ENCODE peak calls at places on chromosomes 4 and X, in eight cellular contexts. X, L, Z, K, B, W, J and C are unnamed samples.

GRCh38 chr4:111274486-111274885 is 651.6 kb upstream of the PITX2 start:
- DNase-seq in X (no peak), L (no peak), Z (no peak), K (no peak), B (peak; percentile 14), W (no peak), J (no peak), C (peak; percentile 10)

GRCh38 chrX:77640702-77641101 is 145.3 kb downstream of the ATRX start:
- DNase-seq in X (no peak), L (no peak), Z (no peak), K (no peak), B (no peak), W (no peak), J (no peak), C (no peak)

GRCh38 chr4:121951570-121952110 is at the start of gene TRPC3:
- DNase-seq in X (peak; percentile 74), L (peak; percentile 39), Z (peak; percentile 54), K (no peak), B (peak; percentile 33), W (peak; percentile 6), J (peak; percentile 22), C (no peak)

GRCh38 chrX:35858916-35859315 is 60.6 kb upstream of the CFAP47 start:
- DNase-seq in X (no peak), L (no peak), Z (no peak), K (no peak), B (no peak), W (no peak), J (no peak), C (no peak)

GRCh38 chrX:53186363-53186762 is 38.6 kb downstream of the KDM5C start:
- DNase-seq in X (no peak), L (no peak), Z (no peak), K (no peak), B (peak; percentile 70), W (no peak), J (no peak), C (no peak)

GRCh38 chrX:10741496-10742048 is 121.2 kb upstream of the MID1 start:
- DNase-seq in X (no peak), L (no peak), Z (no peak), K (no peak), B (no peak), W (no peak), J (no peak), C (no peak)

GRCh38 chr4:176635372-176636261 is 157.1 kb downstream of the VEGFC start:
- DNase-seq in X (no peak), L (no peak), Z (no peak), K (no peak), B (peak; percentile 83), W (peak; percentile 85), J (no peak), C (peak; percentile 25)

GRCh38 chrX:50066318-50066937 is 134.4 kb downstream of the AKAP4 start:
- DNase-seq in X (no peak), L (no peak), Z (no peak), K (no peak), B (no peak), W (no peak), J (no peak), C (no peak)

GRCh38 chrX:129433945-129434344 is 89.3 kb downstream of the SMARCA1 start:
- DNase-seq in X (no peak), L (no peak), Z (no peak), K (no peak), B (no peak), W (no peak), J (no peak), C (no peak)

GRCh38 chr4:8008391-8008790 is 68.7 kb upstream of the AFAP1 start:
- DNase-seq in X (no peak), L (no peak), Z (no peak), K (no peak), B (no peak), W (no peak), J (no peak), C (no peak)

GRCh38 chr4:39308576-39308975 is 57.6 kb downstream of the RFC1 start:
- DNase-seq in X (no peak), L (no peak), Z (no peak), K (peak; percentile 14), B (peak; percentile 54), W (no peak), J (no peak), C (no peak)

GRCh38 chrX:101659601-101660063 is at the start of gene ARMCX2:
- DNase-seq in X (peak; percentile 37), L (peak; percentile 36), Z (peak; percentile 59), K (peak; percentile 79), B (peak; percentile 74), W (peak; percentile 53), J (no peak), C (peak; percentile 58)

GRCh38 chrX:13131511-13132137 is 87.2 kb upstream of the FAM9C start:
- DNase-seq in X (no peak), L (no peak), Z (peak; percentile 42), K (no peak), B (no peak), W (no peak), J (no peak), C (no peak)

GRCh38 chr4:84218002-84218401 is 281.1 kb downstream of the NKX6-1 start:
- DNase-seq in X (no peak), L (no peak), Z (no peak), K (no peak), B (peak; percentile 35), W (no peak), J (no peak), C (no peak)

GRCh38 chrX:100994352-100995281 is 25.1 kb downstream of the ARL13A start:
- DNase-seq in X (no peak), L (no peak), Z (no peak), K (no peak), B (peak; percentile 56), W (peak; percentile 9), J (no peak), C (no peak)

GRCh38 chrX:567891-568290 is 62.7 kb upstream of the SHOX start:
- DNase-seq in X (no peak), L (no peak), Z (no peak), K (no peak), B (no peak), W (no peak), J (no peak), C (no peak)

GRCh38 chr4:2258091-2259035 is 3.5 kb downstream of the MXD4 start:
- DNase-seq in X (no peak), L (peak; percentile 8), Z (peak; percentile 43), K (no peak), B (no peak), W (no peak), J (peak; percentile 9), C (no peak)

GRCh38 chr4:151931563-151931962 is 170.8 kb upstream of the GATB start:
- DNase-seq in X (no peak), L (no peak), Z (no peak), K (no peak), B (no peak), W (no peak), J (no peak), C (no peak)

GRCh38 chrX:38166478-38167083 is 54.1 kb downstream of the SRPX start:
- DNase-seq in X (peak; percentile 8), L (no peak), Z (no peak), K (no peak), B (no peak), W (peak; percentile 35), J (no peak), C (no peak)

GRCh38 chrX:13387656-13388421 is 68.0 kb upstream of the ATXN3L start:
- DNase-seq in X (no peak), L (no peak), Z (no peak), K (no peak), B (peak; percentile 80), W (no peak), J (no peak), C (no peak)

GRCh38 chr4:77990904-77991358 is 66.2 kb upstream of the FRAS1 start:
- DNase-seq in X (no peak), L (no peak), Z (no peak), K (no peak), B (no peak), W (no peak), J (no peak), C (no peak)

GRCh38 chr4:53132117-53132889 is 233.6 kb downstream of the SCFD2 start:
- DNase-seq in X (no peak), L (no peak), Z (no peak), K (no peak), B (no peak), W (no peak), J (no peak), C (no peak)

GRCh38 chr4:185879666-185880312 is 67.8 kb upstream of the SORBS2 start:
- DNase-seq in X (no peak), L (no peak), Z (no peak), K (no peak), B (no peak), W (no peak), J (no peak), C (no peak)

GRCh38 chrX:46574337-46574940 is 874 bp downstream of the CHST7 start:
- DNase-seq in X (peak; percentile 18), L (peak; percentile 33), Z (peak; percentile 54), K (no peak), B (peak; percentile 39), W (no peak), J (peak; percentile 9), C (no peak)

GRCh38 chr4:46975841-46976551 is 17.4 kb downstream of the GABRA4 start:
- DNase-seq in X (no peak), L (no peak), Z (no peak), K (no peak), B (no peak), W (no peak), J (no peak), C (no peak)

GRCh38 chr4:67565284-67565683 is 6.8 kb downstream of the STAP1 start:
- DNase-seq in X (no peak), L (no peak), Z (no peak), K (no peak), B (peak; percentile 83), W (peak; percentile 12), J (no peak), C (no peak)

GRCh38 chr4:51909236-51909703 is 66.3 kb downstream of the DCUN1D4 start:
- DNase-seq in X (no peak), L (no peak), Z (no peak), K (no peak), B (no peak), W (no peak), J (no peak), C (no peak)

GRCh38 chrX:69795702-69796101 is 179.8 kb downstream of the EDA start:
- DNase-seq in X (no peak), L (no peak), Z (no peak), K (no peak), B (no peak), W (no peak), J (no peak), C (no peak)
- TF ChIP-seq CTCF in X (no peak), L (no peak), Z (no peak), K (no peak), B (no peak), W (no peak), J (no peak), C (no peak)

GRCh38 chr4:168917150-168917779 is 92.8 kb downstream of the CBR4 start:
- DNase-seq in X (no peak), L (no peak), Z (no peak), K (no peak), B (peak; percentile 29), W (peak; percentile 67), J (no peak), C (no peak)
- TF ChIP-seq CTCF in X (peak; percentile 63), L (no peak), Z (peak; percentile 60), K (peak; percentile 51), B (peak; percentile 12), W (peak; percentile 41), J (peak; percentile 79), C (peak; percentile 59)

GRCh38 chr4:3747582-3747906 is 18.6 kb upstream of the ADRA2C start:
- DNase-seq in X (peak; percentile 73), L (peak; percentile 87), Z (no peak), K (no peak), B (no peak), W (no peak), J (peak; percentile 43), C (no peak)
- TF ChIP-seq CTCF in X (peak; percentile 56), L (peak; percentile 37), Z (peak; percentile 29), K (no peak), B (no peak), W (peak; percentile 35), J (peak; percentile 60), C (peak; percentile 21)

GRCh38 chrX:150421816-150422215 is 58.7 kb downstream of the MAMLD1 start:
- DNase-seq in X (no peak), L (no peak), Z (no peak), K (peak; percentile 55), B (peak; percentile 66), W (peak; percentile 46), J (no peak), C (no peak)
- TF ChIP-seq CTCF in X (no peak), L (no peak), Z (no peak), K (no peak), B (no peak), W (no peak), J (no peak), C (no peak)